ENCODE peak calls at places on chromosomes 3 and 15, in eight cellular contexts. T, S, J, R, P, Q, V and I are unnamed samples.

GRCh38 chr3:105688821-105689220 is 180.0 kb downstream of the CBLB start:
- DNase-seq in J (no peak), P (no peak), V (no peak), S (no peak), R (no peak), T (no peak), Q (no peak), I (no peak)

GRCh38 chr15:67091073-67091965 is 25.9 kb downstream of the SMAD3 start:
- DNase-seq in P (peak; percentile 83), J (no peak), V (peak; percentile 99), S (peak; percentile 89), Q (peak; percentile 69), R (peak; percentile 61), T (peak; percentile 55), I (no peak)

GRCh38 chr15:95853350-95853749 is 477.1 kb upstream of the NR2F2 start:
- DNase-seq in J (no peak), Q (no peak), S (no peak), R (no peak), V (no peak), P (no peak), T (no peak), I (no peak)

GRCh38 chr3:99468918-99469317 is 169.5 kb upstream of the COL8A1 start:
- DNase-seq in V (peak; percentile 74), J (no peak), P (no peak), T (no peak), S (no peak), Q (no peak), R (no peak), I (no peak)

GRCh38 chr15:101128191-101128590 is 123.7 kb downstream of the CHSY1 start:
- DNase-seq in V (peak; percentile 98), Q (no peak), S (no peak), P (no peak), T (no peak), J (no peak), R (no peak), I (no peak)

GRCh38 chr15:95368211-95368610 is 962.3 kb upstream of the NR2F2 start:
- DNase-seq in T (no peak), V (peak; percentile 26), Q (no peak), S (no peak), J (no peak), R (no peak), P (no peak), I (no peak)

GRCh38 chr15:45668386-45668785 is 33.6 kb downstream of the SQOR start:
- DNase-seq in T (no peak), V (no peak), P (no peak), Q (no peak), S (no peak), R (no peak), J (no peak), I (no peak)

GRCh38 chr15:56871180-56871579 is 47.3 kb upstream of the TCF12 start:
- DNase-seq in Q (no peak), R (no peak), T (no peak), P (no peak), V (peak; percentile 88), S (no peak), J (no peak), I (no peak)

GRCh38 chr3:124207077-124207476 is 215.2 kb upstream of the ROPN1 start:
- DNase-seq in S (no peak), R (no peak), V (no peak), T (no peak), Q (no peak), P (no peak), J (no peak), I (no peak)

GRCh38 chr3:50264389-50264963 is 4.5 kb upstream of the SEMA3B start:
- DNase-seq in V (peak; percentile 94), J (peak; percentile 90), Q (no peak), R (peak; percentile 69), P (no peak), T (no peak), S (no peak), I (no peak)

GRCh38 chr3:5245927-5246326 is 58.4 kb downstream of the EDEM1 start:
- DNase-seq in Q (no peak), J (no peak), T (no peak), R (no peak), P (no peak), V (no peak), S (no peak), I (no peak)